ENCODE peak calls at places on chromosomes 6 and 20, in four cellular contexts. One of them, this sample, is unnamed.

GRCh38 chr6:132969188-132969587 is 154.8 kb downstream of the RPS12 start:
- DNase-seq in H1: no peak
- DNase-seq in GM12878: no peak
- DNase-seq in HepG2: no peak
- DNase-seq in this sample: no peak

GRCh38 chr6:124055986-124056385 is 252.3 kb downstream of the NKAIN2 start:
- DNase-seq in H1: no peak
- DNase-seq in GM12878: no peak
- DNase-seq in HepG2: no peak
- DNase-seq in this sample: no peak

GRCh38 chr6:108562503-108562993 is 1.8 kb downstream of the FOXO3 start:
- DNase-seq in H1: peak
- DNase-seq in GM12878: no peak
- DNase-seq in HepG2: peak
- DNase-seq in this sample: no peak

GRCh38 chr6:82711105-82711829 is 347.6 kb downstream of the TPBG start:
- DNase-seq in H1: no peak
- DNase-seq in GM12878: no peak
- DNase-seq in HepG2: no peak
- DNase-seq in this sample: no peak

GRCh38 chr6:146542881-146543210 is 787 bp upstream of the RAB32 start:
- DNase-seq in H1: no peak
- DNase-seq in GM12878: no peak
- DNase-seq in HepG2: no peak
- DNase-seq in this sample: no peak

GRCh38 chr6:3755637-3756515 is 4.4 kb upstream of the PXDC1 start:
- DNase-seq in H1: no peak
- DNase-seq in GM12878: no peak
- DNase-seq in HepG2: no peak
- DNase-seq in this sample: no peak

GRCh38 chr6:157030756-157031155 is 253.6 kb downstream of the ARID1B start:
- DNase-seq in H1: no peak
- DNase-seq in GM12878: no peak
- DNase-seq in HepG2: no peak
- DNase-seq in this sample: no peak

GRCh38 chr20:60046011-60046413 is 87.8 kb downstream of the CDH26 start:
- DNase-seq in H1: no peak
- DNase-seq in GM12878: no peak
- DNase-seq in HepG2: no peak
- DNase-seq in this sample: no peak

GRCh38 chr6:122730775-122731386 is 48.6 kb upstream of the FABP7 start:
- DNase-seq in H1: no peak
- DNase-seq in GM12878: no peak
- DNase-seq in HepG2: peak
- DNase-seq in this sample: no peak

GRCh38 chr6:157592566-157592965 is 211.6 kb downstream of the ZDHHC14 start:
- DNase-seq in H1: peak
- DNase-seq in GM12878: no peak
- DNase-seq in HepG2: no peak
- DNase-seq in this sample: no peak

GRCh38 chr6:109308018-109308492 is 74.2 kb downstream of the CD164 start:
- DNase-seq in H1: no peak
- DNase-seq in GM12878: no peak
- DNase-seq in HepG2: peak
- DNase-seq in this sample: no peak

GRCh38 chr6:12572884-12573824 is 143.4 kb upstream of the PHACTR1 start:
- DNase-seq in H1: no peak
- DNase-seq in GM12878: no peak
- DNase-seq in HepG2: no peak
- DNase-seq in this sample: peak

GRCh38 chr6:128848169-128848935 is 34.6 kb upstream of the LAMA2 start:
- DNase-seq in H1: no peak
- DNase-seq in GM12878: no peak
- DNase-seq in HepG2: no peak
- DNase-seq in this sample: no peak

GRCh38 chr6:150967910-150968309 is 102.4 kb downstream of the MTHFD1L start:
- DNase-seq in H1: no peak
- DNase-seq in GM12878: no peak
- DNase-seq in HepG2: no peak
- DNase-seq in this sample: no peak

GRCh38 chr6:160015778-160016684 is 47.1 kb downstream of the IGF2R start:
- DNase-seq in H1: no peak
- DNase-seq in GM12878: no peak
- DNase-seq in HepG2: no peak
- DNase-seq in this sample: no peak

GRCh38 chr6:30386166-30386565 is 41.2 kb downstream of the RPP21 start:
- DNase-seq in H1: no peak
- DNase-seq in GM12878: no peak
- DNase-seq in HepG2: no peak
- DNase-seq in this sample: no peak

GRCh38 chr6:160462551-160463109 is 114.5 kb downstream of the SLC22A3 start:
- DNase-seq in H1: no peak
- DNase-seq in GM12878: peak
- DNase-seq in HepG2: no peak
- DNase-seq in this sample: no peak

GRCh38 chr20:38863024-38863851 is 57.7 kb downstream of the PPP1R16B start:
- DNase-seq in H1: no peak
- DNase-seq in GM12878: peak
- DNase-seq in HepG2: no peak
- DNase-seq in this sample: no peak

GRCh38 chr6:88730602-88731001 is 232.8 kb downstream of the RNGTT start:
- DNase-seq in H1: no peak
- DNase-seq in GM12878: no peak
- DNase-seq in HepG2: no peak
- DNase-seq in this sample: peak

GRCh38 chr6:136445063-136445462 is 105.2 kb downstream of the MAP7 start:
- DNase-seq in H1: no peak
- DNase-seq in GM12878: no peak
- DNase-seq in HepG2: no peak
- DNase-seq in this sample: no peak

GRCh38 chr6:21931641-21932335 is 338.2 kb downstream of the SOX4 start:
- DNase-seq in H1: no peak
- DNase-seq in GM12878: no peak
- DNase-seq in HepG2: no peak
- DNase-seq in this sample: no peak

GRCh38 chr6:13311155-13311554 is 17.2 kb downstream of the TBC1D7 start:
- DNase-seq in H1: no peak
- DNase-seq in GM12878: no peak
- DNase-seq in HepG2: no peak
- DNase-seq in this sample: no peak

GRCh38 chr6:4028051-4028450 is 50.9 kb downstream of the FAM217A start:
- DNase-seq in H1: no peak
- DNase-seq in GM12878: no peak
- DNase-seq in HepG2: no peak
- DNase-seq in this sample: no peak

GRCh38 chr20:32446301-32447100 is 88.4 kb downstream of the ASXL1 start:
- DNase-seq in H1: no peak
- DNase-seq in GM12878: no peak
- DNase-seq in HepG2: no peak
- DNase-seq in this sample: no peak

GRCh38 chr20:57426156-57426769 is 35.1 kb downstream of the RBM38 start:
- DNase-seq in H1: no peak
- DNase-seq in GM12878: no peak
- DNase-seq in HepG2: no peak
- DNase-seq in this sample: no peak

GRCh38 chr20:48826883-48827771 is 672 bp downstream of the PREX1 start:
- DNase-seq in H1: peak
- DNase-seq in GM12878: no peak
- DNase-seq in HepG2: no peak
- DNase-seq in this sample: no peak

GRCh38 chr20:35597186-35597585 is 18.4 kb upstream of the SPAG4 start:
- DNase-seq in H1: no peak
- DNase-seq in GM12878: no peak
- DNase-seq in HepG2: no peak
- DNase-seq in this sample: no peak

GRCh38 chr20:35598476-35598875 is 17.2 kb upstream of the SPAG4 start:
- DNase-seq in H1: no peak
- DNase-seq in GM12878: no peak
- DNase-seq in HepG2: no peak
- DNase-seq in this sample: no peak

GRCh38 chr20:35600176-35600995 is 15.2 kb upstream of the SPAG4 start:
- DNase-seq in H1: peak
- DNase-seq in GM12878: no peak
- DNase-seq in HepG2: no peak
- DNase-seq in this sample: no peak

GRCh38 chr20:35599776-35600120 is 15.9 kb upstream of the SPAG4 start:
- DNase-seq in H1: no peak
- DNase-seq in GM12878: no peak
- DNase-seq in HepG2: no peak
- DNase-seq in this sample: no peak

GRCh38 chr20:35598899-35599775 is 16.5 kb upstream of the SPAG4 start:
- DNase-seq in H1: no peak
- DNase-seq in GM12878: no peak
- DNase-seq in HepG2: no peak
- DNase-seq in this sample: no peak
- H3K9ac ChIP-seq in H1: no peak
- H3K9ac ChIP-seq in GM12878: no peak
- H3K9ac ChIP-seq in HepG2: no peak
- H3K9ac ChIP-seq in this sample: no peak

GRCh38 chr6:41635365-41635764 is 2.9 kb upstream of the MDFI start:
- DNase-seq in H1: no peak
- DNase-seq in GM12878: no peak
- DNase-seq in HepG2: no peak
- DNase-seq in this sample: no peak
- TF ChIP-seq SUZ12 in H1: no peak
- TF ChIP-seq SUZ12 in GM12878: no peak
- TF ChIP-seq SUZ12 in HepG2: no peak
- TF ChIP-seq SUZ12 in this sample: no peak

DNA sequence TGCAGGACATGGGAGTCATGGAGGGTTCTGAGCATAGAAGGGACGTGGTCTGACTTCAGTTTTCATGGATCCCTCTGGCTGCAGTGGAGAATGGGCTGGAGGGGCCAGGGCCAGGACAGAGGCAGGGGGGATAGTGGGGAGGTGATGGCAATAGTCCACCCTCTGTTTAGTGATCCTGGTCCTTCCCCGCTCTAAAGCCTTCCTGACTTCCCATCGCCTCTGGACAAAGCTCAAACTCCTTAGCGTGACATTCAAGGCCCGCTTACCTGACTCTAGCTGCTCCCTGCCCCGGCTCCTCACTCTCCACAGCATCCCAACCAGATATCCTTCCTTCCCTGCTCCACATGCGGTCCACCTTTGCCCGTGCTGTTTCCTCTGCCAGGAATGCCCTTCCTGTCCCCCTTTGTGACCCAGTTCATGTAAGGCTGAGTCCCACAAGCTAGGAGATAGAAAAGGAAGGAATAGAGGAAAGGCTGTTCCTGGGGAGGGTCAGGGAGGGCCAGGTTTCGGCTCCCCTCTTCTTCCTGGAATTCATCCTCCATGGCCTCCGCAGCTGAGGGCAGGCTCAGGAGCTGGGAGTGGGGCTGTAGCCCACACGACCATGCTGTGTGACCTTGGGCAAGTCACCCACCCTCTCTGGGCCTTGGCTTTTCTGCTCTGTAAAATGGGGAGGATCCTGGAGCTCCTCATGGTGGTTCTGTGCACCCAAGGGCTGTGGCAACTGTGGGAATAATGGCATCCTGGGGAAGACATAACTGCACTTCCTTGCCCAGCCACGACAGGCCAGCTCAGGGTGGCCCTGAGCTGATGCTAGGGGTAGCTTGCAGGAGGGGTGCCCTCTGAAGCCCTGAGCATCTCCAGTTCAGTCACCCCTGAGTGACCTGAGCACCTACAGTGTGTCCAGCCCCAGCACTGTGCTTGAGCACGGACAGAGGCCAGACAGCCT is 116.1 kb downstream of the CEBPB start:
- DNase-seq in H1: no peak
- DNase-seq in GM12878: no peak
- DNase-seq in HepG2: no peak
- DNase-seq in this sample: no peak
- H3K9ac ChIP-seq in H1: no peak
- H3K9ac ChIP-seq in GM12878: no peak
- H3K9ac ChIP-seq in HepG2: peak
- H3K9ac ChIP-seq in this sample: no peak

GRCh38 chr6:40695750-40696415 is 108.7 kb upstream of the LRFN2 start:
- DNase-seq in H1: no peak
- DNase-seq in GM12878: no peak
- DNase-seq in HepG2: no peak
- DNase-seq in this sample: no peak

GRCh38 chr6:40692311-40692710 is 105.1 kb upstream of the LRFN2 start:
- DNase-seq in H1: no peak
- DNase-seq in GM12878: no peak
- DNase-seq in HepG2: no peak
- DNase-seq in this sample: no peak

GRCh38 chr6:40700006-40700405 is 112.8 kb upstream of the LRFN2 start:
- DNase-seq in H1: no peak
- DNase-seq in GM12878: no peak
- DNase-seq in HepG2: no peak
- DNase-seq in this sample: no peak

GRCh38 chr6:40693767-40694166 is 106.6 kb upstream of the LRFN2 start:
- DNase-seq in H1: no peak
- DNase-seq in GM12878: no peak
- DNase-seq in HepG2: no peak
- DNase-seq in this sample: no peak

GRCh38 chr6:40695114-40695513 is 108.0 kb upstream of the LRFN2 start:
- DNase-seq in H1: no peak
- DNase-seq in GM12878: no peak
- DNase-seq in HepG2: no peak
- DNase-seq in this sample: peak
- TF ChIP-seq SUZ12 in H1: no peak
- TF ChIP-seq SUZ12 in GM12878: no peak
- TF ChIP-seq SUZ12 in HepG2: no peak
- TF ChIP-seq SUZ12 in this sample: no peak

GRCh38 chr6:131951576-131952230 is 531 bp upstream of the CCN2 start:
- DNase-seq in H1: no peak
- DNase-seq in GM12878: no peak
- DNase-seq in HepG2: no peak
- DNase-seq in this sample: no peak
- H3K9ac ChIP-seq in H1: peak
- H3K9ac ChIP-seq in GM12878: no peak
- H3K9ac ChIP-seq in HepG2: peak
- H3K9ac ChIP-seq in this sample: no peak

DNA sequence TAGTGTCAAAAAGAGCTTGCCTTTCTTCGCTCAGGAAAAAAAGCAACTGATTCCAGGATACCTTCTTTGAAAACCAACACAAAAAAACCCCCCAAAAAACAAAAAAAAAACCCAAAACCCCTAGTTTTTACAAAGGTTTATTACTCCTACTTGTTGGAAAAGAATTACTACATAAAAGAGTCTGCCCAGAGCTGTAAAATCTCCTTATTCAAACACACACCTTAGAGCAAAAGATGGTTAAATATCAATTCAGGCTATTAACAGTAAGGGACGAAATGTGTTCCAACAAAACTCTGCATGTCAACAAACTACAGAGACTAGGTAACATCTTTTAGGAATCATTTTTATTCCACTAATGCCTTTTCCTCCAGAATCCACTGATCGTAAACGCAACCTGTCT is 42.7 kb downstream of the BCAS1 start:
- DNase-seq in H1: no peak
- DNase-seq in GM12878: no peak
- DNase-seq in HepG2: no peak
- DNase-seq in this sample: no peak
- TF ChIP-seq SUZ12 in H1: no peak
- TF ChIP-seq SUZ12 in GM12878: no peak
- TF ChIP-seq SUZ12 in HepG2: no peak
- TF ChIP-seq SUZ12 in this sample: no peak

This sample was measured in NT2/D1.